ENCODE peak calls at places on chromosomes 5 and 9, in eight cellular contexts. I is A549, Q is stomach, Y is Peyer's patch, N is uterus, S is heart right ventricle, R is MM.1S, L is astrocyte. X is an unnamed sample.
A peak's percentile ranks its signal among the peaks of the same experiment; 100 is the strongest.

GRCh38 chr9:89541798-89542197 is 43.9 kb upstream of the SEMA4D start:
- DNase-seq in N (no peak), Y (peak; percentile 75), Q (no peak), R (no peak), I (no peak), S (no peak), L (no peak), X (no peak)

GRCh38 chr5:100576217-100576751 is 41.1 kb downstream of the FAM174A start:
- DNase-seq in Y (no peak), L (no peak), Q (no peak), R (no peak), S (no peak), I (no peak), N (no peak), X (no peak)

GRCh38 chr9:113361304-113362018 is 12.1 kb downstream of the BSPRY start:
- DNase-seq in Q (no peak), L (peak; percentile 31), N (no peak), S (no peak), R (no peak), Y (no peak), I (no peak), X (no peak)

GRCh38 chr5:10567781-10568321 is 4.0 kb downstream of the ANKRD33B start:
- DNase-seq in R (no peak), I (no peak), L (no peak), Y (no peak), S (no peak), N (no peak), Q (no peak), X (no peak)

GRCh38 chr9:76818271-76818670 is 54.0 kb downstream of the PCA3 start:
- DNase-seq in N (peak; percentile 80), Y (no peak), I (peak; percentile 63), R (no peak), Q (peak; percentile 69), L (peak; percentile 98), S (peak; percentile 26), X (peak; percentile 90)

GRCh38 chr9:104794070-104794469 is 30.1 kb downstream of the NIPSNAP3B start:
- DNase-seq in R (no peak), S (no peak), N (no peak), Q (no peak), I (no peak), L (no peak), Y (no peak), X (no peak)

GRCh38 chr5:94173100-94173499 is 431.7 kb upstream of the POU5F2 start:
- DNase-seq in N (no peak), Q (no peak), Y (no peak), R (no peak), I (no peak), L (no peak), S (no peak), X (no peak)

GRCh38 chr5:178288373-178289368 is 56.1 kb upstream of the PHYKPL start:
- DNase-seq in S (peak; percentile 7), N (no peak), L (no peak), I (no peak), R (no peak), Y (no peak), Q (no peak), X (peak; percentile 88)

GRCh38 chr9:120935383-120935857 is 8.8 kb upstream of the TRAF1 start:
- DNase-seq in S (peak; percentile 96), Y (peak; percentile 58), L (peak; percentile 80), I (peak; percentile 71), N (peak; percentile 96), R (peak; percentile 51), Q (peak; percentile 99), X (peak; percentile 99)

GRCh38 chr9:85215936-85216335 is 525.8 kb downstream of the AGTPBP1 start:
- DNase-seq in L (peak; percentile 50), Y (no peak), I (no peak), Q (no peak), R (no peak), N (no peak), S (no peak), X (no peak)

GRCh38 chr9:112198646-112199045 is 23.5 kb upstream of the SUSD1 start:
- DNase-seq in Y (no peak), Q (no peak), S (no peak), N (no peak), R (no peak), I (no peak), L (no peak), X (no peak)

GRCh38 chr9:81479573-81479972 is 209.8 kb downstream of the TLE1 start:
- DNase-seq in L (no peak), Q (no peak), I (no peak), Y (no peak), S (no peak), N (no peak), R (no peak), X (no peak)

GRCh38 chr9:99859395-99859980 is 37.8 kb downstream of the NR4A3 start:
- DNase-seq in Y (no peak), S (no peak), R (no peak), L (peak; percentile 18), I (no peak), N (no peak), Q (no peak), X (no peak)

GRCh38 chr5:172303090-172303995 is 19.8 kb upstream of the UBTD2 start:
- DNase-seq in N (no peak), L (peak; percentile 15), Q (no peak), I (no peak), R (no peak), S (no peak), Y (no peak), X (peak; percentile 67)

GRCh38 chr5:112968411-112969106 is 8.0 kb upstream of the DCP2 start:
- DNase-seq in L (no peak), Y (no peak), N (no peak), S (no peak), Q (no peak), I (no peak), R (no peak), X (no peak)

GRCh38 chr9:20591223-20591622 is 31.1 kb downstream of the MLLT3 start:
- DNase-seq in S (no peak), N (no peak), R (no peak), L (peak; percentile 14), Q (no peak), I (no peak), Y (no peak), X (no peak)

DNA sequence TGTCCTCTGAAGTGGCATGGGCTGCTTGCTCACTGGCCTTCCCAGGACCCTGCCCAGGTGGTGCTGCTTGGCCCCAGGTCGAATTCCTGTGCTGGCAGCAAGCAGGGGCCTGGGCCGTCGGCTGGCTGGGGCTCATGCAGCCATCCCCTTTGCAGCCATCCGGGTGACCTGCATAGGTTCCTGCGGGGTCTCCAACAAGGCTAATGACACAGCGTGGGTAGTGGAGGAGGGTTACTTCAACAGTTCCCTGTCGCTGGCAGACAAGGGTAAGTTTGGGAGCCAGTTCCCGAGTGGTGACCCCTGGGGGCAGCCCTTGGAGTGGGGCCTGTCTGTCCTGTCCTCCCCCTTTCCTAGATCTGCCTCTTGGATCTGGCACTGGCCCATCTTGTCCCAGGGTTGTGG is 6.1 kb upstream of the EHMT1 start:
- DNase-seq in Q (no peak), R (no peak), S (no peak), N (no peak), Y (no peak), L (no peak), I (no peak), X (no peak)
- H3K27ac ChIP-seq in Q (peak overlapping the region; percentile 93), R (no peak overlapping the region), S (no peak overlapping the region), N (no peak overlapping the region), Y (peak overlapping the region; percentile 85), L (peak overlapping the region; percentile 70), I (peak overlapping the region; percentile 88), X (peak overlapping the region; percentile 100)

DNA sequence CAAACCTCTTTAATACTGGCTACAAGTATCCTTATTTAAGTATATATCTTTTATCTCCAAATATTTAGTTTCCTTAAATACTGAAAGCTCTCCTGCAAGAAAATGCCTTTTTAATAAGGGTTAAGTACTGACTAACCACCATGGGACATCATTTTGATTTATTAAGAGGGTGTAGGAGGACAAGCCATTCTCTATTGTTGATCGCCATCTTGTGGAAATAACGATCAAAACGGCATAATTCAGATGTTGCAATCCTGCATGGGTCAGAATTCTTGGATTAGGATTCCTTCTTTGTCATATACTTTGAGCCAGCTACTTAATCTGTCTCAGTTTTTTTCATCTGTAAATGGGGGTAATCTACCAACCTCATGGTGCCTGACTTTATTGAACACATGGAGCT is 28.7 kb upstream of the C5orf46 start:
- DNase-seq in R (peak; percentile 21), S (no peak), L (peak; percentile 60), N (no peak), I (peak; percentile 10), Q (no peak), Y (no peak), X (peak; percentile 84)
- TF ChIP-seq CTCF in R (peak; percentile 41), S (peak; percentile 46), L (peak; percentile 66), N (no peak), I (peak; percentile 52), Q (no peak), Y (peak; percentile 54), X (peak; percentile 50)

DNA sequence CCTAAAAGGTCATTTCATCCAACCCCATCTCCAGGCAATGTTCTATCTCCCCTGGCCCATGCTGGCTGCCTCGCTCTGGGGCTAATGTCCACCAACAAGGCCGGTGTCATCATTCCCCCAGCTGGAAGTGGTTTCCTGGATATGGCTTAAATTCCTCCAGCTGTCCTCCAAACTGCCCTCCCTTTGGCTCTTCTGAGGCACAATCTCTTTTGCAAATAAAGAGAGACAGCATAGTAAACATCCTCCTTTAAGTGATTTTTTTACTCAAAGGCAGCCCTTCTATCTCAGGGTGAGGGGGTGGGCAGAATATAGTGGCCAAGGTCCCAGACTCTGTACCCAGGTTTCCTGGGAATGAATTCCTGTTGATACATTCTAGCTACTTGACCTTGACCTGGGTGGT is 117.4 kb upstream of the PANK3 start:
- DNase-seq in R (no peak), N (no peak), S (no peak), Y (no peak), I (no peak), Q (no peak), L (no peak), X (no peak)
- H3K27ac ChIP-seq in R (no peak overlapping the region), N (no peak overlapping the region), S (peak overlapping the region; percentile 54), Y (no peak overlapping the region), I (no peak overlapping the region), Q (no peak overlapping the region), L (no peak overlapping the region), X (no peak overlapping the region)

GRCh38 chr5:55921617-55922016 is 70.5 kb downstream of the IL31RA start:
- DNase-seq in L (no peak), R (no peak), N (no peak), I (no peak), Y (no peak), S (no peak), Q (no peak), X (no peak)

GRCh38 chr5:55923177-55923872 is 71.4 kb downstream of the IL6ST start:
- DNase-seq in Y (no peak), R (peak; percentile 28), Q (peak; percentile 33), S (no peak), I (no peak), N (no peak), L (no peak), X (no peak)

GRCh38 chr5:55918097-55919035 is 67.2 kb downstream of the IL31RA start:
- DNase-seq in N (no peak), Q (no peak), I (no peak), Y (no peak), L (no peak), S (no peak), R (no peak), X (no peak)

GRCh38 chr5:55919625-55920024 is 68.5 kb downstream of the IL31RA start:
- DNase-seq in L (no peak), I (no peak), R (no peak), Q (no peak), Y (no peak), S (no peak), N (no peak), X (no peak)

DNA sequence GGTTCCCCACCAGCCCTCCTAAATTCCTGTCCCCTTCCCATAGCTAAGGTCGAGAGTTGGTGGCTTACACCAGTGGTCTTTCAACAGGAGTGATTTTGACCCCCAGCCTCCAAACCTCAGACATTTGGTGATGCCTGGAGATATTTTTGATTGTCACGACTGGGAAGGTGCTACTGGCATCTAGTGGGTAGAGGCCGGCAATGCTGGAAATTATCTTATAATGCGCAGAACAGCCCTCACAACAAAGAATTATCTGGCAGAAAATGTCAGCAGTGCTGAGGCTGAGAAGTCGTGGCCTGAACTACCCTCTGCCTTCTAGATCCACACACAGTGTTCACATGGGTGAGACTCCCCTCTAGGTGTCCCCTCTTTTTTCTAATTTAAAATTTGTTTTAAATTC is 69.6 kb downstream of the IL31RA start:
- DNase-seq in S (no peak), I (no peak), L (no peak), R (no peak), N (no peak), Y (no peak), Q (no peak), X (no peak)
- TF ChIP-seq CTCF in S (no peak), I (peak; percentile 65), L (peak; percentile 36), R (no peak), N (no peak), Y (no peak), Q (no peak), X (peak; percentile 50)